ENCODE peak calls at places on chromosomes 5 and 9, in eight cellular contexts. S is CD8-positive, alpha-beta T cell; C is dorsolateral prefrontal cortex; W is heart left ventricle; V is astrocyte; Q is AG09309; G is HCT116; U is GM12865. L is an unnamed sample.

GRCh38 chr5:149940077-149940574 is 4.5 kb downstream of the PDE6A start:
- DNase-seq in C (no peak), S (no peak), U (peak; percentile 61), Q (no peak), V (no peak), W (no peak), G (no peak), L (no peak)

GRCh38 chr5:42889311-42889933 is 77.7 kb upstream of the SELENOP start:
- DNase-seq in G (peak; percentile 66), C (peak; percentile 66), V (peak; percentile 25), W (peak; percentile 68), S (peak; percentile 64), U (peak; percentile 74), Q (peak; percentile 33), L (peak; percentile 81)

GRCh38 chr9:132631280-132631679 is 38.5 kb downstream of the DDX31 start:
- DNase-seq in G (no peak), C (no peak), V (peak; percentile 77), U (no peak), W (no peak), S (no peak), Q (peak; percentile 11), L (no peak)

GRCh38 chr9:89657765-89658164 is 53.0 kb downstream of the GADD45G start:
- DNase-seq in V (no peak), Q (no peak), W (no peak), C (no peak), S (no peak), G (no peak), U (peak; percentile 46), L (no peak)

GRCh38 chr9:94945191-94946144 is 219.0 kb downstream of the AOPEP start:
- DNase-seq in Q (peak; percentile 51), C (peak; percentile 83), U (no peak), V (peak; percentile 93), S (no peak), W (peak; percentile 70), G (no peak), L (no peak)

GRCh38 chr9:118954822-118955221 is 414.4 kb downstream of the BRINP1 start:
- DNase-seq in S (no peak), G (no peak), V (no peak), C (no peak), Q (no peak), W (no peak), U (no peak), L (no peak)

GRCh38 chr5:60066502-60066901 is 173.0 kb upstream of the PDE4D start:
- DNase-seq in V (peak; percentile 75), G (no peak), W (no peak), C (no peak), Q (no peak), S (no peak), U (no peak), L (no peak)

GRCh38 chr5:149060325-149060724 is 2.5 kb downstream of the SH3TC2 start:
- DNase-seq in Q (no peak), S (no peak), U (no peak), W (peak; percentile 71), V (no peak), G (no peak), C (no peak), L (no peak)

GRCh38 chr5:1942630-1943029 is 59.9 kb upstream of the IRX4 start:
- DNase-seq in G (no peak), V (no peak), S (no peak), U (no peak), W (no peak), Q (no peak), C (no peak), L (no peak)

GRCh38 chr5:132090107-132090506 is 16.5 kb downstream of the CSF2 start:
- DNase-seq in W (no peak), Q (peak; percentile 56), C (no peak), V (peak; percentile 92), G (peak; percentile 44), U (no peak), S (no peak), L (no peak)

GRCh38 chr9:128992995-128993394 is 35.1 kb downstream of the SH3GLB2 start:
- DNase-seq in C (peak; percentile 71), W (no peak), V (no peak), Q (no peak), G (no peak), U (no peak), S (no peak), L (no peak)

GRCh38 chr9:115289757-115290208 is 171.8 kb upstream of the TNC start:
- DNase-seq in G (no peak), V (peak; percentile 96), W (peak; percentile 13), S (no peak), C (no peak), Q (peak; percentile 41), U (no peak), L (no peak)

GRCh38 chr5:141349917-141350619 is at the start of gene PCDHGB1:
- DNase-seq in S (no peak), G (no peak), W (no peak), C (no peak), U (peak; percentile 73), Q (no peak), V (peak; percentile 41), L (no peak)

GRCh38 chr5:74314906-74315305 is 325.6 kb downstream of the ENC1 start:
- DNase-seq in C (no peak), V (no peak), U (no peak), S (no peak), G (no peak), Q (no peak), W (no peak), L (no peak)

GRCh38 chr5:35794688-35795375 is 61.9 kb upstream of the IL7R start:
- DNase-seq in W (no peak), Q (no peak), C (no peak), S (no peak), U (no peak), G (no peak), V (no peak), L (no peak)

GRCh38 chr5:150469718-150470470 is 20.4 kb upstream of the RPS14 start:
- DNase-seq in Q (peak; percentile 96), C (no peak), V (peak; percentile 99), S (no peak), U (no peak), G (no peak), W (no peak), L (no peak)

GRCh38 chr5:37810311-37810710 is 29.5 kb downstream of the GDNF start:
- DNase-seq in V (no peak), C (no peak), U (no peak), W (no peak), S (no peak), Q (peak; percentile 60), G (no peak), L (no peak)

GRCh38 chr9:113879906-113880305 is 3.8 kb downstream of the ZNF618 start:
- DNase-seq in G (no peak), U (no peak), W (no peak), V (peak; percentile 65), Q (no peak), C (no peak), S (no peak), L (no peak)

GRCh38 chr9:96453625-96454024 is 3.7 kb downstream of the HABP4 start:
- DNase-seq in G (no peak), V (peak; percentile 33), S (no peak), W (peak; percentile 25), U (peak; percentile 12), C (no peak), Q (no peak), L (no peak)

GRCh38 chr9:109050444-109050843 is 37.1 kb upstream of the CTNNAL1 start:
- DNase-seq in W (no peak), U (no peak), V (no peak), C (no peak), G (no peak), S (no peak), Q (no peak), L (no peak)

DNA sequence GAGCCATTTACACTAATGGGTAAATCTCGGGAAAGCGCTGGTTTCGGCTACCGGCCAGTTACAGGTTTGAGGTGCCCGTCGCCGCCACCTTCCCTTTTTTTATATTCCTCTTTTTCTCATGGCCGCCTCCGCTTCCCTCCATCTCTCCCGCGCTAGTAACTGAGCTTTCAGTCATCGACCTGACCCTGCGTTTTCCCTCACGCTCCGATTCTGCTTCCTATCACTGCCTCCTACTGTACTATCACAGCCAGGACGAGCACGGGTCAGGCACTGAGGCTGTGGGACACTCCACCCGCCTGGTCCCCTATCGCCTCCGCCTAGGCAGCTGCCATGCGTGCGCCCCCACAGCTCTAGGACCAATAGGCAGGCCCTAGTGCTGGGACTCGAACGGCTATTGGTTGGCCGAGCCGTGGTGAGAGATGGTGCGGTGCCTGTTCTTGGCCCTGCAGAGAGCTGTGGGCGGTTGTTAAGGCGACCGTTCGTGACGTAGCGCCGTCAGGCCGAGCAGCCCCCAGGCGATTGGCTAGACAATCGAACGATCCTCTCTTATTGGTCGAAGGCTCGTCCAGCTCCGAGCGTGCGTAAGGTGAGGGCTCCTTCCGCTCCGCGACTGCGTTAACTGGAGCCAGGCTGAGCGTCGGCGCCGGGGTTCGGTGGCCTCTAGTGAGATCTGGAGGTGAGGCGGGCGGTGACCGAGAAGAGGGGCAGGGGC is at the start of gene HMGCR:
- DNase-seq in V (peak; percentile 99), U (peak; percentile 99), W (peak; percentile 99), C (peak; percentile 100), G (peak; percentile 99), S (peak; percentile 98), Q (peak; percentile 98), L (peak; percentile 99)
- TF ChIP-seq CTCF in V (no peak), U (peak; percentile 22), W (no peak), C (peak; percentile 43), G (peak; percentile 39), S (no peak), Q (peak; percentile 20), L (peak; percentile 0)

GRCh38 chr5:3736926-3737325 is 141.3 kb downstream of the IRX1 start:
- DNase-seq in U (no peak), W (no peak), S (no peak), Q (no peak), V (peak; percentile 1), C (no peak), G (no peak), L (no peak)
- TF ChIP-seq CTCF in U (no peak), W (no peak), S (no peak), Q (no peak), V (no peak), C (no peak), G (no peak), L (no peak)

DNA sequence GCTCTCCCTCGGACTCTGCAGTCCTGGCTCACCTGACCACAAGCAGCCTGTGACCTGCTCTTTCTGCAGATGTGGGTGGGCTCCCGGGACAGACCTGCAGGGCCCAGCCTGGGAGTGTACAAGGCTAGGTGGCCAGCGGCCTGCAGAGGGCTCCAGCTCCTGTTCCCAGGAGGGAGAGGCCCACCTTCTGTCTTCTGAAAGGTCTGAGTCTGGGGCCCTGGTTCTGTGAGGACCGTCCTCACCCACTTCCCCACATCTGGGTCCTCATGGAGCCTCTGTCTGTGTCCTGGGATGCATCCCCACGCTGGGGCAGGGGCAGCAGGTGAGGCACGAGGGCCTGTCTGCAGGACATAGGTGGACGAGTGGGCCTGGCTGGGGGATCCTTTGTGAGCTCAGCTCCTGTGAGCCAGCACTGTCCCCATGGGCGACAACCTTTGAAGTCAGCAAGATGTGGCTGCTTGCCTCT is 43.7 kb downstream of the PHF2 start:
- DNase-seq in G (no peak), Q (no peak), U (no peak), V (no peak), W (no peak), C (no peak), S (no peak), L (peak; percentile 26)
- TF ChIP-seq CTCF in G (no peak), Q (no peak), U (no peak), V (no peak), W (no peak), C (no peak), S (no peak), L (no peak)

GRCh38 chr5:177507165-177507564 is 2.5 kb downstream of the DOK3 start:
- DNase-seq in S (no peak), C (no peak), Q (no peak), V (no peak), G (no peak), U (peak; percentile 46), W (no peak), L (no peak)
- TF ChIP-seq CTCF in S (no peak), C (no peak), Q (peak; percentile 21), V (peak; percentile 25), G (no peak), U (peak; percentile 24), W (no peak), L (no peak)

GRCh38 chr5:53201746-53202145 is 92.2 kb upstream of the MOCS2 start:
- DNase-seq in G (no peak), C (no peak), S (no peak), V (no peak), Q (no peak), W (no peak), U (no peak), L (no peak)
- TF ChIP-seq CTCF in G (peak; percentile 19), C (no peak), S (no peak), V (no peak), Q (no peak), W (no peak), U (peak; percentile 34), L (no peak)